ENCODE peak calls at places on chromosomes 1 and 21, in seven cellular contexts. One of them, this sample, is unnamed.
A peak's percentile ranks its signal among the peaks of the same experiment; 100 is the strongest.

GRCh38 chr1:219330669-219331068 is 157.0 kb downstream of the LYPLAL1 start:
- DNase-seq in body of pancreas: no peak
- DNase-seq in heart right ventricle: no peak
- DNase-seq in iPS-NIHi11: no peak
- DNase-seq in heart left ventricle: no peak
- DNase-seq in ovary: no peak
- DNase-seq in thoracic aorta: no peak
- DNase-seq in this sample: no peak

GRCh38 chr21:45460611-45461368 is 55.8 kb downstream of the COL18A1 start:
- DNase-seq in body of pancreas: no peak
- DNase-seq in heart right ventricle: no peak
- DNase-seq in iPS-NIHi11: no peak
- DNase-seq in heart left ventricle: no peak
- DNase-seq in ovary: no peak
- DNase-seq in thoracic aorta: no peak
- DNase-seq in this sample: no peak

GRCh38 chr1:6059866-6060265 is 14.2 kb downstream of the KCNAB2 start:
- DNase-seq in body of pancreas: no peak
- DNase-seq in heart right ventricle: no peak
- DNase-seq in iPS-NIHi11: no peak
- DNase-seq in heart left ventricle: no peak
- DNase-seq in ovary: no peak
- DNase-seq in thoracic aorta: no peak
- DNase-seq in this sample: no peak

GRCh38 chr1:43867946-43868740 is 65.5 kb upstream of the ARTN start:
- DNase-seq in body of pancreas: no peak
- DNase-seq in heart right ventricle: no peak
- DNase-seq in iPS-NIHi11: no peak
- DNase-seq in heart left ventricle: no peak
- DNase-seq in ovary: no peak
- DNase-seq in thoracic aorta: no peak
- DNase-seq in this sample: no peak

GRCh38 chr1:100313382-100313781 is 38.9 kb upstream of the CDC14A start:
- DNase-seq in body of pancreas: no peak
- DNase-seq in heart right ventricle: no peak
- DNase-seq in iPS-NIHi11: no peak
- DNase-seq in heart left ventricle: no peak
- DNase-seq in ovary: no peak
- DNase-seq in thoracic aorta: no peak
- DNase-seq in this sample: no peak

GRCh38 chr1:232393010-232393833 is 236.7 kb downstream of the SIPA1L2 start:
- DNase-seq in body of pancreas: no peak
- DNase-seq in heart right ventricle: no peak
- DNase-seq in iPS-NIHi11: no peak
- DNase-seq in heart left ventricle: no peak
- DNase-seq in ovary: no peak
- DNase-seq in thoracic aorta: no peak
- DNase-seq in this sample: no peak

GRCh38 chr1:118136511-118136937 is 48.5 kb downstream of the SPAG17 start:
- DNase-seq in body of pancreas: no peak
- DNase-seq in heart right ventricle: no peak
- DNase-seq in iPS-NIHi11: no peak
- DNase-seq in heart left ventricle: no peak
- DNase-seq in ovary: no peak
- DNase-seq in thoracic aorta: no peak
- DNase-seq in this sample: no peak

GRCh38 chr1:95770596-95770995 is 536.6 kb downstream of the RWDD3 start:
- DNase-seq in body of pancreas: no peak
- DNase-seq in heart right ventricle: no peak
- DNase-seq in iPS-NIHi11: no peak
- DNase-seq in heart left ventricle: no peak
- DNase-seq in ovary: no peak
- DNase-seq in thoracic aorta: no peak
- DNase-seq in this sample: no peak

GRCh38 chr1:162178432-162178831 is 108.9 kb downstream of the NOS1AP start:
- DNase-seq in body of pancreas: no peak
- DNase-seq in heart right ventricle: no peak
- DNase-seq in iPS-NIHi11: no peak
- DNase-seq in heart left ventricle: no peak
- DNase-seq in ovary: no peak
- DNase-seq in thoracic aorta: no peak
- DNase-seq in this sample: no peak

GRCh38 chr1:112840631-112841624 is 115.1 kb downstream of the SLC16A1 start:
- DNase-seq in body of pancreas: no peak
- DNase-seq in heart right ventricle: no peak
- DNase-seq in iPS-NIHi11: no peak
- DNase-seq in heart left ventricle: no peak
- DNase-seq in ovary: no peak
- DNase-seq in thoracic aorta: no peak
- DNase-seq in this sample: no peak

GRCh38 chr1:111227875-111228747 is 598 bp downstream of the CHI3L2 start:
- DNase-seq in body of pancreas: peak; percentile 53
- DNase-seq in heart right ventricle: no peak
- DNase-seq in iPS-NIHi11: no peak
- DNase-seq in heart left ventricle: peak; percentile 26
- DNase-seq in ovary: peak; percentile 23
- DNase-seq in thoracic aorta: no peak
- DNase-seq in this sample: no peak

GRCh38 chr1:15941899-15942660 is 33.8 kb downstream of the ZBTB17 start:
- DNase-seq in body of pancreas: peak; percentile 91
- DNase-seq in heart right ventricle: no peak
- DNase-seq in iPS-NIHi11: no peak
- DNase-seq in heart left ventricle: no peak
- DNase-seq in ovary: peak; percentile 22
- DNase-seq in thoracic aorta: no peak
- DNase-seq in this sample: peak; percentile 78

GRCh38 chr1:221873663-221874062 is 131.8 kb upstream of the DUSP10 start:
- DNase-seq in body of pancreas: no peak
- DNase-seq in heart right ventricle: no peak
- DNase-seq in iPS-NIHi11: no peak
- DNase-seq in heart left ventricle: no peak
- DNase-seq in ovary: no peak
- DNase-seq in thoracic aorta: no peak
- DNase-seq in this sample: no peak

GRCh38 chr1:227887697-227888403 is 59.9 kb downstream of the WNT9A start:
- DNase-seq in body of pancreas: peak; percentile 32
- DNase-seq in heart right ventricle: peak; percentile 78
- DNase-seq in iPS-NIHi11: peak; percentile 84
- DNase-seq in heart left ventricle: peak; percentile 78
- DNase-seq in ovary: peak; percentile 63
- DNase-seq in thoracic aorta: no peak
- DNase-seq in this sample: peak; percentile 35